ENCODE peak calls at places on chromosomes 5 and 9, in nine cellular contexts. One of them, this sample, is unnamed.

GRCh38 chr5:10507575-10508024 is 56.3 kb upstream of the ANKRD33B start:
- DNase-seq in MM.1S: no peak
- DNase-seq in neural progenitor cell: no peak
- DNase-seq in hepatocyte: peak; percentile 56
- DNase-seq in GM23338: no peak
- DNase-seq in HCT116: no peak
- DNase-seq in OCI-LY7: no peak
- DNase-seq in PC-3: peak; percentile 78
- DNase-seq in SK-N-SH: no peak
- DNase-seq in this sample: peak; percentile 27

GRCh38 chr5:15463231-15463630 is 36.7 kb upstream of the FBXL7 start:
- DNase-seq in MM.1S: peak; percentile 57
- DNase-seq in neural progenitor cell: peak; percentile 57
- DNase-seq in hepatocyte: no peak
- DNase-seq in GM23338: peak; percentile 73
- DNase-seq in HCT116: no peak
- DNase-seq in OCI-LY7: no peak
- DNase-seq in PC-3: no peak
- DNase-seq in SK-N-SH: no peak
- DNase-seq in this sample: peak; percentile 54

GRCh38 chr9:102237094-102237493 is 498.6 kb upstream of the GRIN3A start:
- DNase-seq in MM.1S: no peak
- DNase-seq in neural progenitor cell: no peak
- DNase-seq in hepatocyte: no peak
- DNase-seq in GM23338: no peak
- DNase-seq in HCT116: no peak
- DNase-seq in OCI-LY7: no peak
- DNase-seq in PC-3: no peak
- DNase-seq in SK-N-SH: no peak
- DNase-seq in this sample: no peak

GRCh38 chr5:144088211-144088965 is 82.1 kb downstream of the YIPF5 start:
- DNase-seq in MM.1S: no peak
- DNase-seq in neural progenitor cell: no peak
- DNase-seq in hepatocyte: no peak
- DNase-seq in GM23338: no peak
- DNase-seq in HCT116: no peak
- DNase-seq in OCI-LY7: no peak
- DNase-seq in PC-3: no peak
- DNase-seq in SK-N-SH: no peak
- DNase-seq in this sample: peak; percentile 49

GRCh38 chr5:61551637-61552313 is 219.7 kb downstream of the ZSWIM6 start:
- DNase-seq in MM.1S: no peak
- DNase-seq in neural progenitor cell: no peak
- DNase-seq in hepatocyte: no peak
- DNase-seq in GM23338: no peak
- DNase-seq in HCT116: no peak
- DNase-seq in OCI-LY7: no peak
- DNase-seq in PC-3: no peak
- DNase-seq in SK-N-SH: no peak
- DNase-seq in this sample: peak; percentile 4

GRCh38 chr5:143691278-143692236 is 120.4 kb upstream of the HMHB1 start:
- DNase-seq in MM.1S: no peak
- DNase-seq in neural progenitor cell: no peak
- DNase-seq in hepatocyte: no peak
- DNase-seq in GM23338: no peak
- DNase-seq in HCT116: no peak
- DNase-seq in OCI-LY7: no peak
- DNase-seq in PC-3: no peak
- DNase-seq in SK-N-SH: no peak
- DNase-seq in this sample: no peak

GRCh38 chr5:111681414-111681790 is 75.6 kb downstream of the NREP start:
- DNase-seq in MM.1S: no peak
- DNase-seq in neural progenitor cell: no peak
- DNase-seq in hepatocyte: peak; percentile 14
- DNase-seq in GM23338: no peak
- DNase-seq in HCT116: no peak
- DNase-seq in OCI-LY7: no peak
- DNase-seq in PC-3: no peak
- DNase-seq in SK-N-SH: no peak
- DNase-seq in this sample: peak; percentile 10

GRCh38 chr5:165410476-165410875 is 1905.1 kb downstream of the MAT2B start:
- DNase-seq in MM.1S: no peak
- DNase-seq in neural progenitor cell: no peak
- DNase-seq in hepatocyte: no peak
- DNase-seq in GM23338: no peak
- DNase-seq in HCT116: no peak
- DNase-seq in OCI-LY7: no peak
- DNase-seq in PC-3: no peak
- DNase-seq in SK-N-SH: no peak
- DNase-seq in this sample: no peak

GRCh38 chr5:112694853-112695709 is 42.6 kb upstream of the APC start:
- DNase-seq in MM.1S: no peak
- DNase-seq in neural progenitor cell: peak; percentile 19
- DNase-seq in hepatocyte: peak; percentile 23
- DNase-seq in GM23338: no peak
- DNase-seq in HCT116: no peak
- DNase-seq in OCI-LY7: no peak
- DNase-seq in PC-3: no peak
- DNase-seq in SK-N-SH: no peak
- DNase-seq in this sample: peak; percentile 84

DNA sequence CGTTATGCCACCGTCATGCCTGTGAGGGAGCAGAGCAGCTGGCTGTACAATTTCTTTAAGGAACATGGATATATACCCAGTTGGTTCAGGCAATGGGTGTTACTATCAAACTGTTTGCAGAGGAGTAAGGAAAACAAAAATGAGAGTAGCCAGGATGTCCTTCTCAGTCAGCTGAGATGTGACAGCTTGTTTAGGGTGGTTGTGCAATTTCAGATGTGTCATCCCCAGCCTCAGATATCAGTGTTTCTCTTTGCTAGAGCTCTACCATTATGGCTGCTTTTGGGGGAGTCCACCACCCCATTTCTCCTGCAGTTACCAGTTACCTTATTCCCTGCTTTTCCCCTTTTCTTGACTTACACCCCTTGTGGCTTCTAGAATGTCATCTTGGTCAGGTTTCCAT is 135.3 kb upstream of the SLC24A2 start:
- DNase-seq in MM.1S: no peak
- DNase-seq in neural progenitor cell: no peak
- DNase-seq in hepatocyte: no peak
- DNase-seq in GM23338: no peak
- DNase-seq in HCT116: no peak
- DNase-seq in OCI-LY7: no peak
- DNase-seq in PC-3: no peak
- DNase-seq in SK-N-SH: no peak
- DNase-seq in this sample: peak; percentile 33
- TF ChIP-seq EZH2phosphoT487 in MM.1S: no peak
- TF ChIP-seq EZH2phosphoT487 in neural progenitor cell: no peak
- TF ChIP-seq EZH2phosphoT487 in hepatocyte: no peak
- TF ChIP-seq EZH2phosphoT487 in GM23338: no peak
- TF ChIP-seq EZH2phosphoT487 in HCT116: no peak
- TF ChIP-seq EZH2phosphoT487 in OCI-LY7: no peak
- TF ChIP-seq EZH2phosphoT487 in PC-3: no peak
- TF ChIP-seq EZH2phosphoT487 in SK-N-SH: no peak
- TF ChIP-seq EZH2phosphoT487 in this sample: no peak

GRCh38 chr9:75939712-75940111 is 49.2 kb downstream of the PCSK5 start:
- DNase-seq in MM.1S: no peak
- DNase-seq in neural progenitor cell: no peak
- DNase-seq in hepatocyte: no peak
- DNase-seq in GM23338: no peak
- DNase-seq in HCT116: no peak
- DNase-seq in OCI-LY7: no peak
- DNase-seq in PC-3: no peak
- DNase-seq in SK-N-SH: no peak
- DNase-seq in this sample: no peak

GRCh38 chr9:75937859-75938258 is 47.4 kb downstream of the PCSK5 start:
- DNase-seq in MM.1S: no peak
- DNase-seq in neural progenitor cell: no peak
- DNase-seq in hepatocyte: no peak
- DNase-seq in GM23338: no peak
- DNase-seq in HCT116: no peak
- DNase-seq in OCI-LY7: no peak
- DNase-seq in PC-3: no peak
- DNase-seq in SK-N-SH: no peak
- DNase-seq in this sample: no peak

GRCh38 chr9:75941577-75942311 is 51.3 kb downstream of the PCSK5 start:
- DNase-seq in MM.1S: no peak
- DNase-seq in neural progenitor cell: no peak
- DNase-seq in hepatocyte: no peak
- DNase-seq in GM23338: no peak
- DNase-seq in HCT116: no peak
- DNase-seq in OCI-LY7: no peak
- DNase-seq in PC-3: no peak
- DNase-seq in SK-N-SH: no peak
- DNase-seq in this sample: no peak

GRCh38 chr9:75935606-75936005 is 45.1 kb downstream of the PCSK5 start:
- DNase-seq in MM.1S: no peak
- DNase-seq in neural progenitor cell: no peak
- DNase-seq in hepatocyte: no peak
- DNase-seq in GM23338: no peak
- DNase-seq in HCT116: no peak
- DNase-seq in OCI-LY7: no peak
- DNase-seq in PC-3: no peak
- DNase-seq in SK-N-SH: no peak
- DNase-seq in this sample: no peak

GRCh38 chr9:75941066-75941465 is 50.6 kb downstream of the PCSK5 start:
- DNase-seq in MM.1S: no peak
- DNase-seq in neural progenitor cell: no peak
- DNase-seq in hepatocyte: no peak
- DNase-seq in GM23338: no peak
- DNase-seq in HCT116: no peak
- DNase-seq in OCI-LY7: no peak
- DNase-seq in PC-3: no peak
- DNase-seq in SK-N-SH: no peak
- DNase-seq in this sample: no peak
- H3K27ac ChIP-seq in MM.1S: no peak overlapping the region
- H3K27ac ChIP-seq in neural progenitor cell: no peak overlapping the region
- H3K27ac ChIP-seq in hepatocyte: no peak overlapping the region
- H3K27ac ChIP-seq in GM23338: peak overlapping the region; percentile 51
- H3K27ac ChIP-seq in HCT116: no peak overlapping the region
- H3K27ac ChIP-seq in OCI-LY7: no peak overlapping the region
- H3K27ac ChIP-seq in PC-3: no peak overlapping the region
- H3K27ac ChIP-seq in SK-N-SH: no peak overlapping the region
- H3K27ac ChIP-seq in this sample: no peak overlapping the region

GRCh38 chr5:77627869-77628674 is 10.4 kb downstream of the OTP start:
- DNase-seq in MM.1S: no peak
- DNase-seq in neural progenitor cell: peak; percentile 61
- DNase-seq in hepatocyte: no peak
- DNase-seq in GM23338: peak; percentile 78
- DNase-seq in HCT116: no peak
- DNase-seq in OCI-LY7: no peak
- DNase-seq in PC-3: no peak
- DNase-seq in SK-N-SH: peak; percentile 35
- DNase-seq in this sample: no peak
- TF ChIP-seq EZH2phosphoT487 in MM.1S: no peak
- TF ChIP-seq EZH2phosphoT487 in neural progenitor cell: peak; percentile 86
- TF ChIP-seq EZH2phosphoT487 in hepatocyte: peak; percentile 17
- TF ChIP-seq EZH2phosphoT487 in GM23338: peak; percentile 85
- TF ChIP-seq EZH2phosphoT487 in HCT116: no peak
- TF ChIP-seq EZH2phosphoT487 in OCI-LY7: no peak
- TF ChIP-seq EZH2phosphoT487 in PC-3: no peak
- TF ChIP-seq EZH2phosphoT487 in SK-N-SH: no peak
- TF ChIP-seq EZH2phosphoT487 in this sample: no peak

DNA sequence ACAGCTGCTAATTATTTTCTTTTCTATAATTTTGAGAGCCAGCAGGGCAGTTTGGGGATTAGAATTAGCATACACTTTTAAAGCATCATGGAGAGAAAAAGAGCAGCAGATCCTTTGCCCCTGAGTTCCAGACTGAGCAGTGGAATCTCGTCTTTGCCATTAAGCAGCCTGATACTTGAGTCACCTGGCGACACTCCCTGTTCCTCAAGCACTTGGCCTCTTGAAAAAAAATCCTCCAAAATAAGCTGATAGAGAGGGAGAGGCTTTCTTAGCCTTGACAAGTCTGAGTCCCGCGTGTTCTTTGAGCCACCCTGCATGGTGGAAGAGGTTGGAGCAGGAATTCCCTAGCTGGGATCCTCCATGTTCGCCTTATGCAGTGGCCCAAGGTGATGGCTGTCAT is 398.3 kb downstream of the IRX2 start:
- DNase-seq in MM.1S: no peak
- DNase-seq in neural progenitor cell: no peak
- DNase-seq in hepatocyte: no peak
- DNase-seq in GM23338: no peak
- DNase-seq in HCT116: no peak
- DNase-seq in OCI-LY7: no peak
- DNase-seq in PC-3: no peak
- DNase-seq in SK-N-SH: no peak
- DNase-seq in this sample: no peak
- H3K27ac ChIP-seq in MM.1S: no peak overlapping the region
- H3K27ac ChIP-seq in neural progenitor cell: no peak overlapping the region
- H3K27ac ChIP-seq in hepatocyte: peak overlapping the region; percentile 42
- H3K27ac ChIP-seq in GM23338: no peak overlapping the region
- H3K27ac ChIP-seq in HCT116: no peak overlapping the region
- H3K27ac ChIP-seq in OCI-LY7: no peak overlapping the region
- H3K27ac ChIP-seq in PC-3: no peak overlapping the region
- H3K27ac ChIP-seq in SK-N-SH: no peak overlapping the region
- H3K27ac ChIP-seq in this sample: no peak overlapping the region